ENCODE peak calls at places on chromosomes 16 and 17, in ten cellular contexts. One of them, this sample, is unnamed.

GRCh38 chr17:33099252-33099651 is 107.6 kb downstream of the SPACA3 start:
- DNase-seq in SJSA1: no peak
- DNase-seq in Peyer's patch: no peak
- DNase-seq in ascending aorta: no peak
- DNase-seq in substantia nigra: no peak
- DNase-seq in A549: no peak
- DNase-seq in endodermal cell: no peak
- DNase-seq in endothelial cell of umbilical vein: no peak
- DNase-seq in suprapubic skin: no peak
- DNase-seq in left ventricle myocardium inferior: no peak
- DNase-seq in this sample: no peak

GRCh38 chr17:16378631-16379282 is 2.1 kb upstream of the UBB start:
- DNase-seq in SJSA1: no peak
- DNase-seq in Peyer's patch: no peak
- DNase-seq in ascending aorta: no peak
- DNase-seq in substantia nigra: no peak
- DNase-seq in A549: peak
- DNase-seq in endodermal cell: peak
- DNase-seq in endothelial cell of umbilical vein: no peak
- DNase-seq in suprapubic skin: no peak
- DNase-seq in left ventricle myocardium inferior: no peak
- DNase-seq in this sample: peak

GRCh38 chr16:35570946-35571345 is 2111.5 kb downstream of the TP53TG3F start:
- DNase-seq in SJSA1: no peak
- DNase-seq in Peyer's patch: no peak
- DNase-seq in ascending aorta: no peak
- DNase-seq in substantia nigra: no peak
- DNase-seq in A549: no peak
- DNase-seq in endodermal cell: no peak
- DNase-seq in endothelial cell of umbilical vein: no peak
- DNase-seq in suprapubic skin: no peak
- DNase-seq in left ventricle myocardium inferior: no peak
- DNase-seq in this sample: no peak

GRCh38 chr17:79862259-79862658 is 23.0 kb upstream of the CBX4 start:
- DNase-seq in SJSA1: no peak
- DNase-seq in Peyer's patch: peak
- DNase-seq in ascending aorta: no peak
- DNase-seq in substantia nigra: no peak
- DNase-seq in A549: no peak
- DNase-seq in endodermal cell: no peak
- DNase-seq in endothelial cell of umbilical vein: no peak
- DNase-seq in suprapubic skin: no peak
- DNase-seq in left ventricle myocardium inferior: no peak
- DNase-seq in this sample: no peak

GRCh38 chr17:48578616-48579560 is 738 bp upstream of the HOXB4 start:
- DNase-seq in SJSA1: no peak
- DNase-seq in Peyer's patch: no peak
- DNase-seq in ascending aorta: no peak
- DNase-seq in substantia nigra: no peak
- DNase-seq in A549: no peak
- DNase-seq in endodermal cell: peak
- DNase-seq in endothelial cell of umbilical vein: peak
- DNase-seq in suprapubic skin: no peak
- DNase-seq in left ventricle myocardium inferior: no peak
- DNase-seq in this sample: peak

GRCh38 chr17:38585056-38585804 is 20.5 kb downstream of the SRCIN1 start:
- DNase-seq in SJSA1: no peak
- DNase-seq in Peyer's patch: no peak
- DNase-seq in ascending aorta: no peak
- DNase-seq in substantia nigra: no peak
- DNase-seq in A549: peak
- DNase-seq in endodermal cell: peak
- DNase-seq in endothelial cell of umbilical vein: no peak
- DNase-seq in suprapubic skin: no peak
- DNase-seq in left ventricle myocardium inferior: no peak
- DNase-seq in this sample: no peak

GRCh38 chr17:73189417-73190099 is 3.3 kb upstream of the COG1 start:
- DNase-seq in SJSA1: no peak
- DNase-seq in Peyer's patch: no peak
- DNase-seq in ascending aorta: no peak
- DNase-seq in substantia nigra: peak
- DNase-seq in A549: peak
- DNase-seq in endodermal cell: peak
- DNase-seq in endothelial cell of umbilical vein: no peak
- DNase-seq in suprapubic skin: no peak
- DNase-seq in left ventricle myocardium inferior: no peak
- DNase-seq in this sample: peak

GRCh38 chr17:35051183-35051578 is 12.3 kb downstream of the RFFL start:
- DNase-seq in SJSA1: no peak
- DNase-seq in Peyer's patch: no peak
- DNase-seq in ascending aorta: no peak
- DNase-seq in substantia nigra: no peak
- DNase-seq in A549: no peak
- DNase-seq in endodermal cell: no peak
- DNase-seq in endothelial cell of umbilical vein: peak
- DNase-seq in suprapubic skin: no peak
- DNase-seq in left ventricle myocardium inferior: no peak
- DNase-seq in this sample: no peak

GRCh38 chr16:28103516-28104170 is 40.1 kb upstream of the GSG1L start:
- DNase-seq in SJSA1: no peak
- DNase-seq in Peyer's patch: no peak
- DNase-seq in ascending aorta: no peak
- DNase-seq in substantia nigra: no peak
- DNase-seq in A549: no peak
- DNase-seq in endodermal cell: no peak
- DNase-seq in endothelial cell of umbilical vein: no peak
- DNase-seq in suprapubic skin: peak
- DNase-seq in left ventricle myocardium inferior: no peak
- DNase-seq in this sample: no peak

GRCh38 chr17:83199500-83200201 is 120.2 kb downstream of the METRNL start:
- DNase-seq in SJSA1: no peak
- DNase-seq in Peyer's patch: no peak
- DNase-seq in ascending aorta: peak
- DNase-seq in substantia nigra: no peak
- DNase-seq in A549: no peak
- DNase-seq in endodermal cell: no peak
- DNase-seq in endothelial cell of umbilical vein: no peak
- DNase-seq in suprapubic skin: peak
- DNase-seq in left ventricle myocardium inferior: peak
- DNase-seq in this sample: no peak

GRCh38 chr17:78272181-78272913 is 40.9 kb downstream of the TMEM235 start:
- DNase-seq in SJSA1: no peak
- DNase-seq in Peyer's patch: peak
- DNase-seq in ascending aorta: no peak
- DNase-seq in substantia nigra: no peak
- DNase-seq in A549: peak
- DNase-seq in endodermal cell: peak
- DNase-seq in endothelial cell of umbilical vein: no peak
- DNase-seq in suprapubic skin: no peak
- DNase-seq in left ventricle myocardium inferior: peak
- DNase-seq in this sample: peak

GRCh38 chr16:86567701-86568571 is 1.3 kb downstream of the FOXC2 start:
- DNase-seq in SJSA1: peak
- DNase-seq in Peyer's patch: no peak
- DNase-seq in ascending aorta: peak
- DNase-seq in substantia nigra: no peak
- DNase-seq in A549: no peak
- DNase-seq in endodermal cell: peak
- DNase-seq in endothelial cell of umbilical vein: peak
- DNase-seq in suprapubic skin: no peak
- DNase-seq in left ventricle myocardium inferior: peak
- DNase-seq in this sample: peak

GRCh38 chr17:78034429-78035091 is 76.1 kb downstream of the TNRC6C start:
- DNase-seq in SJSA1: peak
- DNase-seq in Peyer's patch: no peak
- DNase-seq in ascending aorta: no peak
- DNase-seq in substantia nigra: no peak
- DNase-seq in A549: peak
- DNase-seq in endodermal cell: no peak
- DNase-seq in endothelial cell of umbilical vein: peak
- DNase-seq in suprapubic skin: no peak
- DNase-seq in left ventricle myocardium inferior: no peak
- DNase-seq in this sample: peak

GRCh38 chr17:79915850-79916430 is 76.7 kb upstream of the CBX4 start:
- DNase-seq in SJSA1: no peak
- DNase-seq in Peyer's patch: peak
- DNase-seq in ascending aorta: no peak
- DNase-seq in substantia nigra: no peak
- DNase-seq in A549: peak
- DNase-seq in endodermal cell: peak
- DNase-seq in endothelial cell of umbilical vein: no peak
- DNase-seq in suprapubic skin: no peak
- DNase-seq in left ventricle myocardium inferior: no peak
- DNase-seq in this sample: peak

GRCh38 chr16:5841934-5842333 is 744.3 kb upstream of the EEF2KMT start:
- DNase-seq in SJSA1: no peak
- DNase-seq in Peyer's patch: no peak
- DNase-seq in ascending aorta: no peak
- DNase-seq in substantia nigra: no peak
- DNase-seq in A549: no peak
- DNase-seq in endodermal cell: no peak
- DNase-seq in endothelial cell of umbilical vein: no peak
- DNase-seq in suprapubic skin: no peak
- DNase-seq in left ventricle myocardium inferior: no peak
- DNase-seq in this sample: peak

GRCh38 chr17:48997103-48997826 is at the start of gene IGF2BP1:
- DNase-seq in SJSA1: peak
- DNase-seq in Peyer's patch: peak
- DNase-seq in ascending aorta: no peak
- DNase-seq in substantia nigra: no peak
- DNase-seq in A549: peak
- DNase-seq in endodermal cell: peak
- DNase-seq in endothelial cell of umbilical vein: peak
- DNase-seq in suprapubic skin: peak
- DNase-seq in left ventricle myocardium inferior: no peak
- DNase-seq in this sample: no peak

GRCh38 chr16:86337138-86337537 is 173.2 kb upstream of the FOXF1 start:
- DNase-seq in SJSA1: no peak
- DNase-seq in Peyer's patch: no peak
- DNase-seq in ascending aorta: no peak
- DNase-seq in substantia nigra: no peak
- DNase-seq in A549: no peak
- DNase-seq in endodermal cell: peak
- DNase-seq in endothelial cell of umbilical vein: no peak
- DNase-seq in suprapubic skin: no peak
- DNase-seq in left ventricle myocardium inferior: no peak
- DNase-seq in this sample: no peak

GRCh38 chr16:47815655-47816054 is 340.1 kb downstream of the ABCC12 start:
- DNase-seq in SJSA1: no peak
- DNase-seq in Peyer's patch: no peak
- DNase-seq in ascending aorta: no peak
- DNase-seq in substantia nigra: no peak
- DNase-seq in A549: no peak
- DNase-seq in endodermal cell: no peak
- DNase-seq in endothelial cell of umbilical vein: no peak
- DNase-seq in suprapubic skin: no peak
- DNase-seq in left ventricle myocardium inferior: no peak
- DNase-seq in this sample: peak

GRCh38 chr17:39666601-39667261 is 1.5 kb upstream of the PNMT start:
- DNase-seq in SJSA1: no peak
- DNase-seq in Peyer's patch: no peak
- DNase-seq in ascending aorta: peak
- DNase-seq in substantia nigra: peak
- DNase-seq in A549: peak
- DNase-seq in endodermal cell: no peak
- DNase-seq in endothelial cell of umbilical vein: no peak
- DNase-seq in suprapubic skin: no peak
- DNase-seq in left ventricle myocardium inferior: peak
- DNase-seq in this sample: no peak

GRCh38 chr16:19700319-19700781 is 17.7 kb downstream of the KNOP1 start:
- DNase-seq in SJSA1: peak
- DNase-seq in Peyer's patch: peak
- DNase-seq in ascending aorta: no peak
- DNase-seq in substantia nigra: no peak
- DNase-seq in A549: peak
- DNase-seq in endodermal cell: no peak
- DNase-seq in endothelial cell of umbilical vein: peak
- DNase-seq in suprapubic skin: no peak
- DNase-seq in left ventricle myocardium inferior: no peak
- DNase-seq in this sample: no peak

GRCh38 chr16:59748531-59748930 is 1014.4 kb upstream of the GOT2 start:
- DNase-seq in SJSA1: no peak
- DNase-seq in Peyer's patch: no peak
- DNase-seq in ascending aorta: no peak
- DNase-seq in substantia nigra: no peak
- DNase-seq in A549: no peak
- DNase-seq in endodermal cell: peak
- DNase-seq in endothelial cell of umbilical vein: no peak
- DNase-seq in suprapubic skin: no peak
- DNase-seq in left ventricle myocardium inferior: no peak
- DNase-seq in this sample: no peak

GRCh38 chr16:733382-734207 is 6.7 kb downstream of the HAGHL start:
- DNase-seq in SJSA1: no peak
- DNase-seq in Peyer's patch: no peak
- DNase-seq in ascending aorta: no peak
- DNase-seq in substantia nigra: no peak
- DNase-seq in A549: peak
- DNase-seq in endodermal cell: peak
- DNase-seq in endothelial cell of umbilical vein: no peak
- DNase-seq in suprapubic skin: no peak
- DNase-seq in left ventricle myocardium inferior: no peak
- DNase-seq in this sample: no peak
- H3K27ac ChIP-seq in SJSA1: no peak
- H3K27ac ChIP-seq in Peyer's patch: no peak
- H3K27ac ChIP-seq in ascending aorta: no peak
- H3K27ac ChIP-seq in substantia nigra: no peak
- H3K27ac ChIP-seq in A549: no peak
- H3K27ac ChIP-seq in endodermal cell: no peak
- H3K27ac ChIP-seq in endothelial cell of umbilical vein: no peak
- H3K27ac ChIP-seq in suprapubic skin: no peak
- H3K27ac ChIP-seq in left ventricle myocardium inferior: no peak
- H3K27ac ChIP-seq in this sample: no peak

GRCh38 chr17:61144876-61145564 is 254.6 kb upstream of the TBX2 start:
- DNase-seq in SJSA1: no peak
- DNase-seq in Peyer's patch: no peak
- DNase-seq in ascending aorta: no peak
- DNase-seq in substantia nigra: no peak
- DNase-seq in A549: no peak
- DNase-seq in endodermal cell: no peak
- DNase-seq in endothelial cell of umbilical vein: peak
- DNase-seq in suprapubic skin: no peak
- DNase-seq in left ventricle myocardium inferior: no peak
- DNase-seq in this sample: no peak
- H3K27ac ChIP-seq in SJSA1: no peak
- H3K27ac ChIP-seq in Peyer's patch: no peak
- H3K27ac ChIP-seq in ascending aorta: no peak
- H3K27ac ChIP-seq in substantia nigra: no peak
- H3K27ac ChIP-seq in A549: no peak
- H3K27ac ChIP-seq in endodermal cell: no peak
- H3K27ac ChIP-seq in endothelial cell of umbilical vein: no peak
- H3K27ac ChIP-seq in suprapubic skin: no peak
- H3K27ac ChIP-seq in left ventricle myocardium inferior: peak
- H3K27ac ChIP-seq in this sample: no peak

GRCh38 chr17:55411463-55411855 is 10.2 kb downstream of the MMD start:
- DNase-seq in SJSA1: no peak
- DNase-seq in Peyer's patch: no peak
- DNase-seq in ascending aorta: no peak
- DNase-seq in substantia nigra: no peak
- DNase-seq in A549: no peak
- DNase-seq in endodermal cell: no peak
- DNase-seq in endothelial cell of umbilical vein: no peak
- DNase-seq in suprapubic skin: no peak
- DNase-seq in left ventricle myocardium inferior: no peak
- DNase-seq in this sample: no peak
- H3K27ac ChIP-seq in SJSA1: no peak
- H3K27ac ChIP-seq in Peyer's patch: no peak
- H3K27ac ChIP-seq in ascending aorta: no peak
- H3K27ac ChIP-seq in substantia nigra: no peak
- H3K27ac ChIP-seq in A549: no peak
- H3K27ac ChIP-seq in endodermal cell: no peak
- H3K27ac ChIP-seq in endothelial cell of umbilical vein: no peak
- H3K27ac ChIP-seq in suprapubic skin: no peak
- H3K27ac ChIP-seq in left ventricle myocardium inferior: peak
- H3K27ac ChIP-seq in this sample: no peak

GRCh38 chr17:5562661-5563360 is 21.5 kb downstream of the NLRP1 start:
- DNase-seq in SJSA1: no peak
- DNase-seq in Peyer's patch: no peak
- DNase-seq in ascending aorta: no peak
- DNase-seq in substantia nigra: no peak
- DNase-seq in A549: no peak
- DNase-seq in endodermal cell: no peak
- DNase-seq in endothelial cell of umbilical vein: no peak
- DNase-seq in suprapubic skin: no peak
- DNase-seq in left ventricle myocardium inferior: no peak
- DNase-seq in this sample: no peak
- H3K27ac ChIP-seq in SJSA1: no peak
- H3K27ac ChIP-seq in Peyer's patch: no peak
- H3K27ac ChIP-seq in ascending aorta: no peak
- H3K27ac ChIP-seq in substantia nigra: no peak
- H3K27ac ChIP-seq in A549: no peak
- H3K27ac ChIP-seq in endodermal cell: no peak
- H3K27ac ChIP-seq in endothelial cell of umbilical vein: no peak
- H3K27ac ChIP-seq in suprapubic skin: no peak
- H3K27ac ChIP-seq in left ventricle myocardium inferior: no peak
- H3K27ac ChIP-seq in this sample: no peak